ENCODE peak calls at places on chromosomes 3 and 15, in ten cellular contexts. One of them, this sample, is unnamed.

GRCh38 chr3:117019082-117019713 is 309.6 kb downstream of the TUSC7 start:
- DNase-seq in COLO829: peak; percentile 47
- DNase-seq in NCI-H748 treated with DMSO at 0.1 percent for 48 hours: peak; percentile 70
- DNase-seq in stimulated activated CD4-positive, alpha-beta T cell treated with anti-CD3 and anti-CD28 coated beads, Interleukin-15, amount 100 ng/mL, for 1 hour: no peak
- DNase-seq in HEK293T: no peak
- DNase-seq in adrenal gland: peak; percentile 84
- DNase-seq in activated CD8-positive, alpha-beta memory T cell treated with anti-CD3 and anti-CD28 coated beads for 48 hours: no peak
- DNase-seq in colonic mucosa: peak; percentile 59
- DNase-seq in NCI-H510A: peak; percentile 35
- DNase-seq in anterior cingulate cortex: peak; percentile 37
- DNase-seq in this sample: no peak

GRCh38 chr15:70879386-70879785 is 12.8 kb downstream of the THAP10 start:
- DNase-seq in NCI-H510A: no peak
- DNase-seq in adrenal gland: no peak
- DNase-seq in stimulated activated CD4-positive, alpha-beta T cell treated with anti-CD3 and anti-CD28 coated beads, Interleukin-15, amount 100 ng/mL, for 1 hour: no peak
- DNase-seq in HEK293T: no peak
- DNase-seq in COLO829: no peak
- DNase-seq in colonic mucosa: no peak
- DNase-seq in activated CD8-positive, alpha-beta memory T cell treated with anti-CD3 and anti-CD28 coated beads for 48 hours: no peak
- DNase-seq in NCI-H748 treated with DMSO at 0.1 percent for 48 hours: no peak
- DNase-seq in anterior cingulate cortex: no peak
- DNase-seq in this sample: no peak

GRCh38 chr3:24526640-24527237 is 32.1 kb upstream of the THRB start:
- DNase-seq in NCI-H510A: no peak
- DNase-seq in adrenal gland: no peak
- DNase-seq in NCI-H748 treated with DMSO at 0.1 percent for 48 hours: no peak
- DNase-seq in anterior cingulate cortex: no peak
- DNase-seq in activated CD8-positive, alpha-beta memory T cell treated with anti-CD3 and anti-CD28 coated beads for 48 hours: no peak
- DNase-seq in stimulated activated CD4-positive, alpha-beta T cell treated with anti-CD3 and anti-CD28 coated beads, Interleukin-15, amount 100 ng/mL, for 1 hour: no peak
- DNase-seq in colonic mucosa: no peak
- DNase-seq in COLO829: no peak
- DNase-seq in HEK293T: peak; percentile 28
- DNase-seq in this sample: no peak

GRCh38 chr3:106114220-106114619 is 245.4 kb upstream of the CBLB start:
- DNase-seq in NCI-H510A: no peak
- DNase-seq in adrenal gland: no peak
- DNase-seq in stimulated activated CD4-positive, alpha-beta T cell treated with anti-CD3 and anti-CD28 coated beads, Interleukin-15, amount 100 ng/mL, for 1 hour: no peak
- DNase-seq in activated CD8-positive, alpha-beta memory T cell treated with anti-CD3 and anti-CD28 coated beads for 48 hours: no peak
- DNase-seq in NCI-H748 treated with DMSO at 0.1 percent for 48 hours: no peak
- DNase-seq in anterior cingulate cortex: no peak
- DNase-seq in COLO829: no peak
- DNase-seq in HEK293T: no peak
- DNase-seq in colonic mucosa: no peak
- DNase-seq in this sample: no peak

GRCh38 chr3:176262071-176262470 is 935.2 kb downstream of the TBL1XR1 start:
- DNase-seq in HEK293T: no peak
- DNase-seq in activated CD8-positive, alpha-beta memory T cell treated with anti-CD3 and anti-CD28 coated beads for 48 hours: no peak
- DNase-seq in COLO829: no peak
- DNase-seq in NCI-H748 treated with DMSO at 0.1 percent for 48 hours: no peak
- DNase-seq in NCI-H510A: no peak
- DNase-seq in stimulated activated CD4-positive, alpha-beta T cell treated with anti-CD3 and anti-CD28 coated beads, Interleukin-15, amount 100 ng/mL, for 1 hour: no peak
- DNase-seq in colonic mucosa: no peak
- DNase-seq in adrenal gland: no peak
- DNase-seq in anterior cingulate cortex: no peak
- DNase-seq in this sample: no peak

GRCh38 chr3:141875893-141876380 is 506 bp upstream of the ATP1B3 start:
- DNase-seq in NCI-H748 treated with DMSO at 0.1 percent for 48 hours: no peak
- DNase-seq in activated CD8-positive, alpha-beta memory T cell treated with anti-CD3 and anti-CD28 coated beads for 48 hours: no peak
- DNase-seq in stimulated activated CD4-positive, alpha-beta T cell treated with anti-CD3 and anti-CD28 coated beads, Interleukin-15, amount 100 ng/mL, for 1 hour: no peak
- DNase-seq in colonic mucosa: peak; percentile 65
- DNase-seq in NCI-H510A: no peak
- DNase-seq in adrenal gland: peak; percentile 77
- DNase-seq in anterior cingulate cortex: peak; percentile 72
- DNase-seq in COLO829: no peak
- DNase-seq in HEK293T: peak; percentile 48
- DNase-seq in this sample: no peak

GRCh38 chr3:64190517-64191515 is 34.5 kb downstream of the PRICKLE2 start:
- DNase-seq in colonic mucosa: no peak
- DNase-seq in activated CD8-positive, alpha-beta memory T cell treated with anti-CD3 and anti-CD28 coated beads for 48 hours: no peak
- DNase-seq in NCI-H748 treated with DMSO at 0.1 percent for 48 hours: no peak
- DNase-seq in stimulated activated CD4-positive, alpha-beta T cell treated with anti-CD3 and anti-CD28 coated beads, Interleukin-15, amount 100 ng/mL, for 1 hour: no peak
- DNase-seq in COLO829: peak; percentile 60
- DNase-seq in NCI-H510A: no peak
- DNase-seq in HEK293T: no peak
- DNase-seq in anterior cingulate cortex: no peak
- DNase-seq in adrenal gland: no peak
- DNase-seq in this sample: no peak

GRCh38 chr3:185796431-185797107 is 28.3 kb downstream of the IGF2BP2 start:
- DNase-seq in adrenal gland: no peak
- DNase-seq in anterior cingulate cortex: no peak
- DNase-seq in stimulated activated CD4-positive, alpha-beta T cell treated with anti-CD3 and anti-CD28 coated beads, Interleukin-15, amount 100 ng/mL, for 1 hour: no peak
- DNase-seq in HEK293T: no peak
- DNase-seq in colonic mucosa: peak; percentile 54
- DNase-seq in COLO829: no peak
- DNase-seq in NCI-H510A: no peak
- DNase-seq in NCI-H748 treated with DMSO at 0.1 percent for 48 hours: no peak
- DNase-seq in activated CD8-positive, alpha-beta memory T cell treated with anti-CD3 and anti-CD28 coated beads for 48 hours: no peak
- DNase-seq in this sample: no peak

GRCh38 chr15:57509121-57509520 is 82.6 kb upstream of the MYZAP start:
- DNase-seq in HEK293T: no peak
- DNase-seq in stimulated activated CD4-positive, alpha-beta T cell treated with anti-CD3 and anti-CD28 coated beads, Interleukin-15, amount 100 ng/mL, for 1 hour: no peak
- DNase-seq in adrenal gland: no peak
- DNase-seq in activated CD8-positive, alpha-beta memory T cell treated with anti-CD3 and anti-CD28 coated beads for 48 hours: no peak
- DNase-seq in colonic mucosa: no peak
- DNase-seq in anterior cingulate cortex: no peak
- DNase-seq in NCI-H748 treated with DMSO at 0.1 percent for 48 hours: no peak
- DNase-seq in COLO829: no peak
- DNase-seq in NCI-H510A: no peak
- DNase-seq in this sample: no peak

GRCh38 chr3:129114455-129114854 is 7.1 kb downstream of the RAB43 start:
- DNase-seq in anterior cingulate cortex: no peak
- DNase-seq in adrenal gland: no peak
- DNase-seq in NCI-H510A: no peak
- DNase-seq in HEK293T: no peak
- DNase-seq in stimulated activated CD4-positive, alpha-beta T cell treated with anti-CD3 and anti-CD28 coated beads, Interleukin-15, amount 100 ng/mL, for 1 hour: no peak
- DNase-seq in colonic mucosa: no peak
- DNase-seq in activated CD8-positive, alpha-beta memory T cell treated with anti-CD3 and anti-CD28 coated beads for 48 hours: no peak
- DNase-seq in NCI-H748 treated with DMSO at 0.1 percent for 48 hours: no peak
- DNase-seq in COLO829: no peak
- DNase-seq in this sample: no peak

GRCh38 chr3:102177075-102177755 is 257.6 kb upstream of the ZPLD1 start:
- DNase-seq in colonic mucosa: peak; percentile 56
- DNase-seq in COLO829: no peak
- DNase-seq in NCI-H748 treated with DMSO at 0.1 percent for 48 hours: no peak
- DNase-seq in NCI-H510A: no peak
- DNase-seq in anterior cingulate cortex: no peak
- DNase-seq in HEK293T: no peak
- DNase-seq in adrenal gland: no peak
- DNase-seq in stimulated activated CD4-positive, alpha-beta T cell treated with anti-CD3 and anti-CD28 coated beads, Interleukin-15, amount 100 ng/mL, for 1 hour: no peak
- DNase-seq in activated CD8-positive, alpha-beta memory T cell treated with anti-CD3 and anti-CD28 coated beads for 48 hours: no peak
- DNase-seq in this sample: no peak

This sample was measured in stimulated activated CD8-positive, alpha-beta memory T cell treated with anti-CD3 and anti-CD28 coated beads, Interleukin-2, amount 100 ng/mL, for 1 hour.